ENCODE peak calls at places on chromosomes 16 and 17, in six cellular contexts. B, M, P, A, S and G are unnamed samples. For H3K36me3, the result is how much of the 10 kb centered on the place peaks cover.

GRCh38 chr16:16019488-16019887 is 70.1 kb downstream of the ABCC1 start:
- DNase-seq in B (no peak), M (no peak), P (peak), A (no peak), S (no peak), G (no peak)

GRCh38 chr17:42394838-42395237 is 6.6 kb upstream of the STAT3 start:
- DNase-seq in B (no peak), M (no peak), P (no peak), A (no peak), S (no peak), G (no peak)

GRCh38 chr17:19978206-19978802 is 676 bp upstream of the AKAP10 start:
- DNase-seq in B (peak), M (peak), P (no peak), A (no peak), S (no peak), G (no peak)

GRCh38 chr16:18039931-18040330 is 296.6 kb downstream of the NPIPA8 start:
- DNase-seq in B (no peak), M (no peak), P (no peak), A (no peak), S (no peak), G (no peak)

GRCh38 chr16:81313731-81314602 is 795 bp upstream of the GAN start:
- DNase-seq in B (no peak), M (no peak), P (no peak), A (no peak), S (no peak), G (no peak)

GRCh38 chr16:84459941-84460405 is 44.5 kb downstream of the MEAK7 start:
- DNase-seq in B (no peak), M (no peak), P (peak), A (no peak), S (no peak), G (peak)

GRCh38 chr16:70803354-70803753 is 2.4 kb upstream of the VAC14 start:
- DNase-seq in B (no peak), M (no peak), P (no peak), A (no peak), S (no peak), G (no peak)

GRCh38 chr16:30353438-30354129 is 1.5 kb downstream of the CD2BP2 start:
- DNase-seq in B (no peak), M (no peak), P (no peak), A (no peak), S (peak), G (no peak)

GRCh38 chr17:180380-181212 is 854 bp downstream of the DOC2B start:
- DNase-seq in B (no peak), M (no peak), P (no peak), A (peak), S (no peak), G (no peak)

GRCh38 chr17:16931318-16932060 is 40.4 kb downstream of the TNFRSF13B start:
- DNase-seq in B (no peak), M (no peak), P (no peak), A (peak), S (no peak), G (no peak)

GRCh38 chr17:71099003-71099710 is 929.8 kb downstream of the KCNJ2 start:
- DNase-seq in B (no peak), M (no peak), P (no peak), A (no peak), S (no peak), G (no peak)

GRCh38 chr17:71098071-71098470 is 928.7 kb downstream of the KCNJ2 start:
- DNase-seq in B (no peak), M (peak), P (no peak), A (no peak), S (no peak), G (no peak)
- H3K27ac ChIP-seq in B (no peak), M (no peak), P (no peak), A (no peak), S (no peak), G (no peak)

DNA sequence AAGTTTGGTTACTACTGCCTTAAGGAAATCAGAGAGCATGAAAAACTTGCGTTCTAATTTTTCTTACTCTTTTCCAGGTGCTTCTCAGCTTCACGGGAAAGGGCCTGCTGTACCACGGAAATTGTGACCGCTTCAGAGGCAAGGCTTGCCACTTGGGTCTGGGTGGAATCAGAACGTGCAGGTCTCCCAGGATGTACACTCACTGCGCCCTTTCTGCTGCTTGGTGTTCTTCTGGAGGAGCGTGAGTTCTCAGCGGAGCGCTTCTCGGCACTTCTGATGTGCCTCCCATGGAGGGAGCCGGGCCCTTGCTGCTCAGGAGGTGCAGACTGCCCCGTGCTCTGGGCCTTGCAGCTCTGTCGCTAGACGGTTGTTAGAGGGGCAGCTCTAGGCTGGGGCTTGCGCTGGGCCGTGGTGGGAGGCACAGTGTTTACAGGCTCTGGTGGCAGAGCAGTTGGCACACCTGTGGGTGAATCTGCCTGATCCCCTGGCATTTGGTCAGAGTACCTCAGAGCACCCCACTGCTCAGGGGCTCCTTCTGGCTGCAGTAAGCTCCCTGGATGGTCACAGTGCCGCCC is 32.8 kb downstream of the UBN1 start:
- DNase-seq in B (no peak), M (no peak), P (no peak), A (no peak), S (no peak), G (no peak)
- H3K36me3 ChIP-seq in B (under half), M (under half), P (under half), A (half or more), S (half or more), G (under half)

GRCh38 chr16:85752511-85753420 is 1.9 kb upstream of the C16orf74 start:
- DNase-seq in B (no peak), M (no peak), P (peak), A (peak), S (no peak), G (peak)

GRCh38 chr16:85753976-85754375 is 3.1 kb upstream of the C16orf74 start:
- DNase-seq in B (no peak), M (no peak), P (no peak), A (no peak), S (no peak), G (no peak)

GRCh38 chr16:85751665-85752501 is 987 bp upstream of the C16orf74 start:
- DNase-seq in B (no peak), M (no peak), P (no peak), A (no peak), S (no peak), G (no peak)

GRCh38 chr16:85754403-85754802 is 3.5 kb upstream of the C16orf74 start:
- DNase-seq in B (no peak), M (no peak), P (no peak), A (no peak), S (no peak), G (no peak)

DNA sequence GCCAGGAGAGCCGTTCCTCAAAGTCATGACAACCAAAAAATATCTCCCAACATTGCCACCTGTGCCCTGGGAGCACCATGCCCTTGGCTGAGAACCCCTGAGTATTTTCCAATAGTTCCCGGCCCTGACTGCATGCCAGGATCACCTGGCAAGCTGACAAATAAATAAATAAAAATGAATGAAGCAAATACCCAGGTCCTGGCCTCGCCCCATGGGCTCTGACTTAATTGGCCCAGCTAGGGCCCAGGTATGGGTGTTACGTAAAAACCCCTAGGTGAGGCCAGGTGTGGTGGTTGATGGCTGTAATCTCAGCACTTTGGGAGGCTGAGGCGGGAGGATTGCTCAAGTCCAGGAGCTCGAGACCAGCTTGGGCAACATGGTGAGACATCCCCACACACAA is 2.7 kb upstream of the C16orf74 start:
- DNase-seq in B (no peak), M (no peak), P (no peak), A (no peak), S (no peak), G (no peak)
- H3K27ac ChIP-seq in B (no peak), M (no peak), P (no peak), A (no peak), S (no peak), G (no peak)

DNA sequence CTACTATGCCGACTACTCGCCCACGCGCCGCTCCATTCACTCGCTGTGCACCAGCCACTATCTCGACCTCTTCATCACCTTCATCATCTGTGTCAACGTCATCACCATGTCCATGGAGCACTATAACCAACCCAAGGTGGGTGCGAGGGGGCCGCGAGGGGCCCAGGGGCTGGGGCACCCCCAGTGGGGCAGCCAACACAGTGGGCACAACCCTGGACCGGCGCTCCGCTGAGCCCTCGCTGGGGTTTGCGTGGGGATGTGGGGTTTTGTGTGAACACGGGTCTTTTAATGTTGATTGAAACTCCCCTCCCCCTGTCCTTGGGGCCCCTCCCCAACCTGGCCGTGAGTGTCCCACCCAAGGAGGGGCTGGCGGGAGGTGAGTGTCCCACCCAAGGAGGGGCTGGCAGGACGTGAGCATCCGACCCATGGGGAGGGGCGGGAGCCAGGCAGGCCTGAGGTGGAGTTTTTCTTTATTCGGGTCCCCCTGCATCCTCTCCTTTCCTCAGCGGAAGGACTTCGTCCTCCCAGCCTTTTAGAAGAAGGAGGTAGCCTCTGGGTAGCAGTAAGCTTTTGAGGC is 11.2 kb downstream of the TPSG1 start:
- DNase-seq in B (no peak), M (no peak), P (no peak), A (no peak), S (no peak), G (no peak)
- H3K36me3 ChIP-seq in B (under half), M (under half), P (under half), A (under half), S (under half), G (under half)